ENCODE peak calls at places on chromosome 17, in four cellular contexts. M, A, U and Q are unnamed samples.

GRCh38 chr17:64531955-64532371 is 25.2 kb downstream of the CEP95 start:
- DNase-seq in M (no peak), A (no peak), U (no peak), Q (no peak)

GRCh38 chr17:19482571-19482970 is 51.1 kb upstream of the SLC47A1 start:
- DNase-seq in M (no peak), A (no peak), U (no peak), Q (no peak)

GRCh38 chr17:8941520-8941919 is 24.0 kb downstream of the PIK3R5 start:
- DNase-seq in M (no peak), A (no peak), U (no peak), Q (no peak)

GRCh38 chr17:74631468-74632195 is 8.1 kb upstream of the CD300E start:
- DNase-seq in M (no peak), A (peak), U (no peak), Q (no peak)

GRCh38 chr17:278055-279028 is 74.3 kb downstream of the RPH3AL start:
- DNase-seq in M (no peak), A (no peak), U (no peak), Q (no peak)

GRCh38 chr17:47717261-47717697 is 15.8 kb upstream of the TBX21 start:
- DNase-seq in M (no peak), A (peak), U (peak), Q (no peak)

GRCh38 chr17:2401426-2402221 is 764 bp upstream of the MNT start:
- DNase-seq in M (peak), A (peak), U (peak), Q (peak)

GRCh38 chr17:75181608-75182318 is 996 bp downstream of the SUMO2 start:
- DNase-seq in M (no peak), A (peak), U (peak), Q (no peak)

GRCh38 chr17:10022416-10022815 is 117.3 kb upstream of the RCVRN start:
- DNase-seq in M (no peak), A (no peak), U (no peak), Q (no peak)

GRCh38 chr17:36468903-36469635 is 17.4 kb upstream of the ZNHIT3 start:
- DNase-seq in M (no peak), A (no peak), U (no peak), Q (no peak)

GRCh38 chr17:1683489-1683888 is 1.2 kb downstream of the PRPF8 start:
- DNase-seq in M (no peak), A (no peak), U (no peak), Q (no peak)

GRCh38 chr17:36182176-36183000 is 6.0 kb upstream of the TBC1D3B start:
- DNase-seq in M (no peak), A (no peak), U (no peak), Q (no peak)

GRCh38 chr17:21250719-21251305 is 2.4 kb downstream of the NATD1 start:
- DNase-seq in M (no peak), A (no peak), U (no peak), Q (no peak)

GRCh38 chr17:19003966-19004600 is 481 bp downstream of the FAM83G start:
- DNase-seq in M (peak), A (peak), U (peak), Q (no peak)

GRCh38 chr17:63701477-63702222 is 1.7 kb upstream of the LIMD2 start:
- DNase-seq in M (no peak), A (no peak), U (peak), Q (no peak)

GRCh38 chr17:4944163-4944553 is 4.1 kb downstream of the RNF167 start:
- DNase-seq in M (no peak), A (no peak), U (no peak), Q (no peak)

GRCh38 chr17:64226132-64226531 is 36.9 kb downstream of the TEX2 start:
- DNase-seq in M (no peak), A (no peak), U (no peak), Q (no peak)

GRCh38 chr17:40839194-40839593 is 16.8 kb upstream of the KRT10 start:
- DNase-seq in M (no peak), A (no peak), U (no peak), Q (no peak)

GRCh38 chr17:73083432-73083831 is 9.1 kb downstream of the SLC39A11 start:
- DNase-seq in M (no peak), A (no peak), U (no peak), Q (no peak)

GRCh38 chr17:73211745-73212144 is 18.9 kb downstream of the COG1 start:
- DNase-seq in M (no peak), A (no peak), U (no peak), Q (no peak)

GRCh38 chr17:9291912-9292562 is 270.7 kb downstream of the NTN1 start:
- DNase-seq in M (peak), A (peak), U (peak), Q (no peak)

GRCh38 chr17:200604-200985 is 19.1 kb upstream of the DOC2B start:
- DNase-seq in M (no peak), A (no peak), U (no peak), Q (no peak)

GRCh38 chr17:16258916-16259315 is 41.9 kb downstream of the PIGL start:
- DNase-seq in M (no peak), A (no peak), U (no peak), Q (no peak)

GRCh38 chr17:70636517-70637133 is 467.3 kb downstream of the KCNJ2 start:
- DNase-seq in M (peak), A (peak), U (peak), Q (peak)

GRCh38 chr17:8048736-8049135 is 9.9 kb downstream of the ALOX15B start:
- DNase-seq in M (no peak), A (no peak), U (no peak), Q (no peak)

GRCh38 chr17:64641499-64641898 is 20.6 kb downstream of the SMURF2 start:
- DNase-seq in M (no peak), A (peak), U (peak), Q (no peak)

GRCh38 chr17:60161598-60162330 is 12.0 kb downstream of the CA4 start:
- DNase-seq in M (no peak), A (peak), U (peak), Q (no peak)

GRCh38 chr17:31549121-31549524 is 157.6 kb downstream of the RAB11FIP4 start:
- DNase-seq in M (peak), A (peak), U (no peak), Q (no peak)

GRCh38 chr17:4175921-4176802 is 33.2 kb downstream of the CYB5D2 start:
- DNase-seq in M (no peak), A (no peak), U (no peak), Q (no peak)

GRCh38 chr17:42281571-42282096 is 5.4 kb upstream of the STAT5B start:
- DNase-seq in M (no peak), A (peak), U (no peak), Q (no peak)

GRCh38 chr17:34571428-34572130 is 7.8 kb upstream of the TMEM132E start:
- DNase-seq in M (no peak), A (peak), U (no peak), Q (no peak)

GRCh38 chr17:83135692-83136091 is 56.3 kb downstream of the METRNL start:
- DNase-seq in M (no peak), A (peak), U (no peak), Q (no peak)

GRCh38 chr17:31061678-31062077 is 33.1 kb upstream of the NF1 start:
- DNase-seq in M (no peak), A (no peak), U (no peak), Q (no peak)

GRCh38 chr17:59846391-59847165 is 46.2 kb downstream of the TUBD1 start:
- DNase-seq in M (peak), A (no peak), U (no peak), Q (peak)

GRCh38 chr17:39757931-39758873 is 20.5 kb downstream of the GRB7 start:
- DNase-seq in M (no peak), A (no peak), U (no peak), Q (no peak)

GRCh38 chr17:48299760-48300159 is 130.3 kb downstream of the SKAP1 start:
- DNase-seq in M (no peak), A (no peak), U (no peak), Q (no peak)

GRCh38 chr17:58504826-58505351 is 9.5 kb downstream of the MTMR4 start:
- DNase-seq in M (no peak), A (no peak), U (no peak), Q (no peak)

GRCh38 chr17:46832945-46833839 is 14.7 kb upstream of the WNT3 start:
- DNase-seq in M (peak), A (no peak), U (no peak), Q (no peak)

GRCh38 chr17:74437702-74438101 is 5.8 kb downstream of the GPRC5C start:
- DNase-seq in M (no peak), A (peak), U (peak), Q (peak)

DNA sequence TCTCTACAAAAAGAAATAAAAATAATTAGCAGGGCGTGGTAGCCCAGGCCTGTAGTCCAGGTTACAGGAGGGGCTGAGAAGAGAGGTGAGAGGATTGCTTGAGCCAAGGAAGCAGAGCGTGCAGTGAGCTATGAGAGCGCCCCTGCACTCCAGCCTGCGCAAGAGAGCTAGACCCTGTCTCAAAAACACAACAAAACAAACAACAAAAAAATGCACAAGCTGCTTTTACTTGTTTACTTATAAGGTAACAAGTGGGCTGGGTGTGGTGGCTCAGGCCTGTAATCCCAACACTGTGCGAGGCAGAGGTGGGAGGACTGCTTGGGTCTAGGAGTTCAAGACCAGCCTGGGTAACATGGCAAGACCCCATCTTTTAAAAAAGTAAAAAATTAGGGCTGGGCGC is 1.7 kb downstream of the CYTH1 start:
- DNase-seq in M (no peak), A (no peak), U (no peak), Q (no peak)
- H3K4me3 ChIP-seq in M (peak), A (peak), U (no peak), Q (no peak)

DNA sequence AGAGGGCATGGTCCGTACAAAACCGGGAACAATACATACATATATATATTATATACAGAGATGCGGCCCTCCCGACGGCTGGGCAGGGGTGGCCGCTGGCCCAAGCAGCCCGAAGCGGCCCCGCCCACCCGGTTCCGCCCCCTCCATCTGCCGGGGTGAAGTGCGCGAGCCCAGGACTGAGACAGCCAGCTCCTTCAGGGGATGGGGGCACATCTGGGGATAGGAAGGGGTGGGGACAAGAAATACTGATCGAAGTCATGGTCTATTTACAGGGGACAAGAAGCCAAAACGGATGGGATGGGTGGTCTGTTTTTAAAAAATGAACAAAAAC is 3.8 kb upstream of the SAMD14 start:
- DNase-seq in M (no peak), A (no peak), U (peak), Q (no peak)
- TF ChIP-seq ELF1 in M (no peak), A (no peak), U (no peak), Q (no peak)

DNA sequence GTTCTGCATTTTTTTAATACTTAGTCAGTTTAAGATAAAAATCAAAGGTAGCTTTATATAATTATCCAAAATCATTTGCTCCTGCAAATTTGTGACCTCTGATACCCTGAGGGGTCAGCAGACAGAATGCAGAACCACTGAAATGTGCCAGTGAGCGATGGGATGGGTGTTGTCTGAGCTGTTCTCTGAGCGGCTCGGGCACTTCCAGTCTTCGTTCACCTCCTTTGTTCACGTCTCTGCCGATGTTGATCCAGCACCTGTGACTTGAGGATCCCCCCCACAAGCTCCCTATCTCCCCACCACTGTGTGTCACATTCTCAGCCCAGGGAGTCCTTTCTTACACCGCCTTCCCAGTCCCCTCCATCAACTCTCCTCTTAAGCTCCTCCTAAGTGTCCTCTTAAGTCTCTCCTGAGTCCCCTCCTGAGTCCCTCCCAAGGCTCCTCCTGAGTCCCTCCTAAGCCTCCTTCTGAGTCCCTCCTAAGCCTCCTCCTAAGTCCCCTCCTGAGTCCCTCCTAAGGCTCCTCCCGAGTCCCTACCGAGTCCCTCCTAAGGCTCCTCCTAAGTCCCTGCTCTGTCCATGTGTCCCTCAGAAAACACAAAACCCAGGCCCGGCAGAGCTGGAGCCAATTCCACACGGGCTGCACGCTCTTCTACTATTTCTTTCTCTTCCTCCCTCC is 47.5 kb downstream of the RNF213 start:
- DNase-seq in M (no peak), A (peak), U (no peak), Q (no peak)
- H3K4me3 ChIP-seq in M (no peak), A (no peak), U (no peak), Q (no peak)

GRCh38 chr17:43805117-43805516 is 24.9 kb downstream of the CFAP97D1 start:
- DNase-seq in M (no peak), A (no peak), U (no peak), Q (no peak)

GRCh38 chr17:43799047-43799446 is 18.8 kb downstream of the CFAP97D1 start:
- DNase-seq in M (no peak), A (no peak), U (no peak), Q (no peak)

GRCh38 chr17:43800736-43801135 is 20.5 kb downstream of the CFAP97D1 start:
- DNase-seq in M (peak), A (no peak), U (no peak), Q (no peak)

GRCh38 chr17:43801844-43802243 is 21.6 kb downstream of the CFAP97D1 start:
- DNase-seq in M (peak), A (no peak), U (no peak), Q (no peak)

DNA sequence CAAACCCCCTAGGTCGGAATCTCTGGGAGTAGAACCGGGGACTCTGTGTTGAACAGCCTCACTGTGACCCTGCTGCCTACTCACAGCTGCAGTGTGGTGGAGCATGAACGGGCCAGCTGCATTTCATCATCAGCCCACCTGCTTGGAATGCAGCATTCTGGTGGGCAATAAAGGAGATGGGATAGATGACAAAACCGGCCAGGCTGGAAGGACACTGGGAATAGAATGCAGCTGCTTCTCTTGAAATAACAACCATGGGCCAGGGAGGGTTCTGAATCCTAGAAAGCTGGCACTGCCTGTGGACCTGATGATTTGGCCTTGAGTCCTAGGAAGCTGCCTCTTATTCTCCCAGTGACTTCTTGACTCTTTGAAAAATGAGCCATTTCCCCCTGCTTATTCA is 23.5 kb downstream of the CFAP97D1 start:
- DNase-seq in M (peak), A (no peak), U (no peak), Q (no peak)
- TF ChIP-seq ELF1 in M (no peak), A (no peak), U (no peak), Q (no peak)

GRCh38 chr17:80738406-80738805 is 193.8 kb downstream of the RPTOR start:
- DNase-seq in M (no peak), A (no peak), U (no peak), Q (no peak)

GRCh38 chr17:80737106-80738019 is 192.7 kb downstream of the RPTOR start:
- DNase-seq in M (no peak), A (no peak), U (no peak), Q (no peak)

GRCh38 chr17:80742091-80742490 is 197.5 kb downstream of the RPTOR start:
- DNase-seq in M (no peak), A (no peak), U (no peak), Q (no peak)

GRCh38 chr17:80738987-80739730 is 194.5 kb downstream of the RPTOR start:
- DNase-seq in M (no peak), A (no peak), U (no peak), Q (no peak)

GRCh38 chr17:80738020-80738380 is 193.4 kb downstream of the RPTOR start:
- DNase-seq in M (no peak), A (no peak), U (no peak), Q (no peak)
- H3K4me3 ChIP-seq in M (no peak), A (no peak), U (no peak), Q (no peak)

GRCh38 chr17:45288825-45289224 is 26.9 kb upstream of the SPATA32 start:
- DNase-seq in M (no peak), A (no peak), U (no peak), Q (no peak)
- TF ChIP-seq ELF1 in M (no peak), A (no peak), U (no peak), Q (no peak)

GRCh38 chr17:79047923-79048825 is 24.2 kb downstream of the C1QTNF1 start:
- DNase-seq in M (no peak), A (no peak), U (no peak), Q (no peak)
- H3K4me3 ChIP-seq in M (peak), A (no peak), U (no peak), Q (no peak)

GRCh38 chr17:29588017-29588557 is 1.4 kb downstream of the GIT1 start:
- DNase-seq in M (no peak), A (no peak), U (no peak), Q (no peak)
- TF ChIP-seq ELF1 in M (no peak), A (no peak), U (no peak), Q (no peak)

GRCh38 chr17:76527430-76528111 is 9.9 kb downstream of the CYGB start:
- DNase-seq in M (peak), A (peak), U (peak), Q (no peak)

GRCh38 chr17:76529643-76530488 is 7.6 kb downstream of the CYGB start:
- DNase-seq in M (peak), A (peak), U (peak), Q (no peak)

GRCh38 chr17:76528156-76528527 is 9.4 kb downstream of the CYGB start:
- DNase-seq in M (no peak), A (peak), U (no peak), Q (no peak)

GRCh38 chr17:76529224-76529642 is 8.3 kb downstream of the CYGB start:
- DNase-seq in M (no peak), A (peak), U (no peak), Q (no peak)

DNA sequence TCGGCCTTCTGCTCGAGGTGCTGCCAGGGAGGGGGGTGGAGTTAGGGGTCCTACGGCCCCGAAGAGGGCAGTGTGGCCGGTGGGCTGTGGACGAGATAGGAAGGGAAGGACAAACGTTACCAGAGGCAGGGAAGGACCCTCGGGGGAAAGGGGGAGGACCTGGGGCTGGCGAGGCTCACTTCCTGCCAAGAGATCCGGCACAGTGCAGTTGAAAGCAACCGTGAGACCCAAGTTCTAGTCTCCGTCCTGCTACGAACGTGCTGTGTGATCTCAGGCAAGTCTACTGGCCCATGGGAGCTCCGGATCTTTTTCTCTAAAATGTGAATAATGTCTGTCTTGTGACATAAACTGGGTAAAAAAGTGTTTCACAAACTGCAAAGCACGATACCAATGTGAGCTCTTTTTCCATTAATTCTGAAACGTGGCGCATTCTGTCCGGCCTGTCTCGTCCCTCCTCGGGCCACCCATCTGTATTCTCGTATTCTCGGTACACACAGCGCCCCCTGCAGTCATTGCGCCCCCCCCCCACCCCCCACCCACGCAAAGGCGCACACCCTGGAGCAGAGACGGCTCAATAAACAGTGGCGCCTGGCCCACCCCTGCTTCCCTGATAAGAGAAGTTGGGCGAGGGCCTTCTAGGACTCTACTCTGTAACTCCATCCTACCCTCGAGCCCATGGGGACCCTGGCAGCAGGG is 8.8 kb downstream of the CYGB start:
- DNase-seq in M (no peak), A (peak), U (peak), Q (no peak)
- H3K4me3 ChIP-seq in M (no peak), A (no peak), U (no peak), Q (no peak)

GRCh38 chr17:6452471-6453266 is 8.4 kb downstream of the PIMREG start:
- DNase-seq in M (no peak), A (no peak), U (no peak), Q (no peak)
- TF ChIP-seq ELF1 in M (no peak), A (no peak), U (no peak), Q (no peak)